ENCODE peak calls at places on chromosomes 13 and 19, in eight cellular contexts. One of them, this sample, is unnamed.

GRCh38 chr19:27393591-27393990 is 1819.4 kb downstream of the UQCRFS1 start:
- DNase-seq in effector memory CD8-positive, alpha-beta T cell: no peak
- DNase-seq in nucleus accumbens: no peak
- DNase-seq in kidney glomerular epithelial cell: no peak
- DNase-seq in PC-3: no peak
- DNase-seq in T follicular helper cell: no peak
- DNase-seq in T-helper 9 cell: no peak
- DNase-seq in stimulated activated CD4-positive, alpha-beta T cell treated with anti-CD3 and anti-CD28 coated beads, Interleukin-1b, Interleukin-23, amount 100 ng/mL, for 24 hours: no peak
- DNase-seq in this sample: no peak

GRCh38 chr19:22422220-22422619 is at the start of gene ZNF98:
- DNase-seq in kidney glomerular epithelial cell: no peak
- DNase-seq in stimulated activated CD4-positive, alpha-beta T cell treated with anti-CD3 and anti-CD28 coated beads, Interleukin-1b, Interleukin-23, amount 100 ng/mL, for 24 hours: no peak
- DNase-seq in T follicular helper cell: no peak
- DNase-seq in T-helper 9 cell: no peak
- DNase-seq in effector memory CD8-positive, alpha-beta T cell: no peak
- DNase-seq in nucleus accumbens: no peak
- DNase-seq in PC-3: no peak
- DNase-seq in this sample: no peak

GRCh38 chr13:31069808-31070544 is 91.7 kb downstream of the HSPH1 start:
- DNase-seq in kidney glomerular epithelial cell: no peak
- DNase-seq in effector memory CD8-positive, alpha-beta T cell: no peak
- DNase-seq in T-helper 9 cell: no peak
- DNase-seq in T follicular helper cell: no peak
- DNase-seq in stimulated activated CD4-positive, alpha-beta T cell treated with anti-CD3 and anti-CD28 coated beads, Interleukin-1b, Interleukin-23, amount 100 ng/mL, for 24 hours: no peak
- DNase-seq in nucleus accumbens: no peak
- DNase-seq in PC-3: peak
- DNase-seq in this sample: no peak

GRCh38 chr13:52800856-52801255 is 47.6 kb downstream of the PCDH8 start:
- DNase-seq in stimulated activated CD4-positive, alpha-beta T cell treated with anti-CD3 and anti-CD28 coated beads, Interleukin-1b, Interleukin-23, amount 100 ng/mL, for 24 hours: no peak
- DNase-seq in T follicular helper cell: no peak
- DNase-seq in PC-3: no peak
- DNase-seq in T-helper 9 cell: no peak
- DNase-seq in nucleus accumbens: no peak
- DNase-seq in kidney glomerular epithelial cell: no peak
- DNase-seq in effector memory CD8-positive, alpha-beta T cell: no peak
- DNase-seq in this sample: no peak

GRCh38 chr19:1038995-1039645 is 787 bp upstream of the ABCA7 start:
- DNase-seq in effector memory CD8-positive, alpha-beta T cell: no peak
- DNase-seq in T-helper 9 cell: no peak
- DNase-seq in kidney glomerular epithelial cell: no peak
- DNase-seq in PC-3: no peak
- DNase-seq in nucleus accumbens: no peak
- DNase-seq in stimulated activated CD4-positive, alpha-beta T cell treated with anti-CD3 and anti-CD28 coated beads, Interleukin-1b, Interleukin-23, amount 100 ng/mL, for 24 hours: no peak
- DNase-seq in T follicular helper cell: no peak
- DNase-seq in this sample: no peak

GRCh38 chr19:27794444-27795042 is 1418.4 kb downstream of the UQCRFS1 start:
- DNase-seq in nucleus accumbens: no peak
- DNase-seq in effector memory CD8-positive, alpha-beta T cell: no peak
- DNase-seq in PC-3: peak
- DNase-seq in T follicular helper cell: no peak
- DNase-seq in stimulated activated CD4-positive, alpha-beta T cell treated with anti-CD3 and anti-CD28 coated beads, Interleukin-1b, Interleukin-23, amount 100 ng/mL, for 24 hours: no peak
- DNase-seq in T-helper 9 cell: no peak
- DNase-seq in kidney glomerular epithelial cell: peak
- DNase-seq in this sample: peak

GRCh38 chr19:8641221-8641907 is 10.9 kb downstream of the NFILZ start:
- DNase-seq in T follicular helper cell: no peak
- DNase-seq in nucleus accumbens: no peak
- DNase-seq in stimulated activated CD4-positive, alpha-beta T cell treated with anti-CD3 and anti-CD28 coated beads, Interleukin-1b, Interleukin-23, amount 100 ng/mL, for 24 hours: no peak
- DNase-seq in T-helper 9 cell: no peak
- DNase-seq in kidney glomerular epithelial cell: no peak
- DNase-seq in PC-3: no peak
- DNase-seq in effector memory CD8-positive, alpha-beta T cell: no peak
- DNase-seq in this sample: no peak

GRCh38 chr19:29520390-29520789 is 5.4 kb upstream of the VSTM2B start:
- DNase-seq in stimulated activated CD4-positive, alpha-beta T cell treated with anti-CD3 and anti-CD28 coated beads, Interleukin-1b, Interleukin-23, amount 100 ng/mL, for 24 hours: no peak
- DNase-seq in kidney glomerular epithelial cell: no peak
- DNase-seq in nucleus accumbens: no peak
- DNase-seq in PC-3: no peak
- DNase-seq in effector memory CD8-positive, alpha-beta T cell: no peak
- DNase-seq in T-helper 9 cell: no peak
- DNase-seq in T follicular helper cell: no peak
- DNase-seq in this sample: peak

GRCh38 chr13:21997726-21998125 is 326.9 kb downstream of the FGF9 start:
- DNase-seq in nucleus accumbens: no peak
- DNase-seq in stimulated activated CD4-positive, alpha-beta T cell treated with anti-CD3 and anti-CD28 coated beads, Interleukin-1b, Interleukin-23, amount 100 ng/mL, for 24 hours: no peak
- DNase-seq in T follicular helper cell: no peak
- DNase-seq in PC-3: no peak
- DNase-seq in effector memory CD8-positive, alpha-beta T cell: no peak
- DNase-seq in T-helper 9 cell: no peak
- DNase-seq in kidney glomerular epithelial cell: no peak
- DNase-seq in this sample: no peak

GRCh38 chr19:16017138-16017490 is 59.2 kb upstream of the TPM4 start:
- DNase-seq in stimulated activated CD4-positive, alpha-beta T cell treated with anti-CD3 and anti-CD28 coated beads, Interleukin-1b, Interleukin-23, amount 100 ng/mL, for 24 hours: no peak
- DNase-seq in T-helper 9 cell: no peak
- DNase-seq in nucleus accumbens: no peak
- DNase-seq in effector memory CD8-positive, alpha-beta T cell: no peak
- DNase-seq in T follicular helper cell: no peak
- DNase-seq in PC-3: no peak
- DNase-seq in kidney glomerular epithelial cell: no peak
- DNase-seq in this sample: peak

GRCh38 chr13:93549326-93549855 is 322.8 kb downstream of the GPC6 start:
- DNase-seq in effector memory CD8-positive, alpha-beta T cell: no peak
- DNase-seq in stimulated activated CD4-positive, alpha-beta T cell treated with anti-CD3 and anti-CD28 coated beads, Interleukin-1b, Interleukin-23, amount 100 ng/mL, for 24 hours: no peak
- DNase-seq in T-helper 9 cell: no peak
- DNase-seq in T follicular helper cell: no peak
- DNase-seq in nucleus accumbens: no peak
- DNase-seq in PC-3: no peak
- DNase-seq in kidney glomerular epithelial cell: peak
- DNase-seq in this sample: no peak

GRCh38 chr13:57418067-57418677 is 213.4 kb upstream of the PCDH17 start:
- DNase-seq in effector memory CD8-positive, alpha-beta T cell: no peak
- DNase-seq in stimulated activated CD4-positive, alpha-beta T cell treated with anti-CD3 and anti-CD28 coated beads, Interleukin-1b, Interleukin-23, amount 100 ng/mL, for 24 hours: no peak
- DNase-seq in kidney glomerular epithelial cell: no peak
- DNase-seq in T follicular helper cell: no peak
- DNase-seq in PC-3: no peak
- DNase-seq in T-helper 9 cell: no peak
- DNase-seq in nucleus accumbens: no peak
- DNase-seq in this sample: no peak

GRCh38 chr13:33678906-33679657 is 138.9 kb upstream of the RFC3 start:
- DNase-seq in PC-3: peak
- DNase-seq in kidney glomerular epithelial cell: peak
- DNase-seq in effector memory CD8-positive, alpha-beta T cell: peak
- DNase-seq in nucleus accumbens: no peak
- DNase-seq in T follicular helper cell: peak
- DNase-seq in stimulated activated CD4-positive, alpha-beta T cell treated with anti-CD3 and anti-CD28 coated beads, Interleukin-1b, Interleukin-23, amount 100 ng/mL, for 24 hours: peak
- DNase-seq in T-helper 9 cell: peak
- DNase-seq in this sample: peak

GRCh38 chr19:2089001-2089711 is 7.0 kb downstream of the MOB3A start:
- DNase-seq in kidney glomerular epithelial cell: no peak
- DNase-seq in PC-3: peak
- DNase-seq in stimulated activated CD4-positive, alpha-beta T cell treated with anti-CD3 and anti-CD28 coated beads, Interleukin-1b, Interleukin-23, amount 100 ng/mL, for 24 hours: no peak
- DNase-seq in nucleus accumbens: no peak
- DNase-seq in T-helper 9 cell: no peak
- DNase-seq in effector memory CD8-positive, alpha-beta T cell: no peak
- DNase-seq in T follicular helper cell: no peak
- DNase-seq in this sample: no peak

GRCh38 chr19:42538841-42539709 is 10.8 kb upstream of the CEACAM1 start:
- DNase-seq in PC-3: no peak
- DNase-seq in T-helper 9 cell: no peak
- DNase-seq in kidney glomerular epithelial cell: no peak
- DNase-seq in stimulated activated CD4-positive, alpha-beta T cell treated with anti-CD3 and anti-CD28 coated beads, Interleukin-1b, Interleukin-23, amount 100 ng/mL, for 24 hours: no peak
- DNase-seq in T follicular helper cell: no peak
- DNase-seq in nucleus accumbens: no peak
- DNase-seq in effector memory CD8-positive, alpha-beta T cell: no peak
- DNase-seq in this sample: no peak

GRCh38 chr13:114268344-114269280 is 12.8 kb upstream of the UPF3A start:
- DNase-seq in PC-3: no peak
- DNase-seq in stimulated activated CD4-positive, alpha-beta T cell treated with anti-CD3 and anti-CD28 coated beads, Interleukin-1b, Interleukin-23, amount 100 ng/mL, for 24 hours: no peak
- DNase-seq in kidney glomerular epithelial cell: no peak
- DNase-seq in T follicular helper cell: no peak
- DNase-seq in effector memory CD8-positive, alpha-beta T cell: peak
- DNase-seq in T-helper 9 cell: no peak
- DNase-seq in nucleus accumbens: no peak
- DNase-seq in this sample: no peak

GRCh38 chr13:60453490-60453889 is 56.5 kb downstream of the TDRD3 start:
- DNase-seq in T follicular helper cell: no peak
- DNase-seq in PC-3: peak
- DNase-seq in nucleus accumbens: no peak
- DNase-seq in stimulated activated CD4-positive, alpha-beta T cell treated with anti-CD3 and anti-CD28 coated beads, Interleukin-1b, Interleukin-23, amount 100 ng/mL, for 24 hours: no peak
- DNase-seq in T-helper 9 cell: no peak
- DNase-seq in effector memory CD8-positive, alpha-beta T cell: no peak
- DNase-seq in kidney glomerular epithelial cell: no peak
- DNase-seq in this sample: no peak

GRCh38 chr13:110042253-110042652 is 255.9 kb upstream of the IRS2 start:
- DNase-seq in PC-3: no peak
- DNase-seq in effector memory CD8-positive, alpha-beta T cell: no peak
- DNase-seq in T-helper 9 cell: no peak
- DNase-seq in kidney glomerular epithelial cell: no peak
- DNase-seq in stimulated activated CD4-positive, alpha-beta T cell treated with anti-CD3 and anti-CD28 coated beads, Interleukin-1b, Interleukin-23, amount 100 ng/mL, for 24 hours: no peak
- DNase-seq in T follicular helper cell: no peak
- DNase-seq in nucleus accumbens: no peak
- DNase-seq in this sample: no peak

GRCh38 chr13:108917581-108917980 is 288.2 kb downstream of the MYO16 start:
- DNase-seq in PC-3: peak
- DNase-seq in stimulated activated CD4-positive, alpha-beta T cell treated with anti-CD3 and anti-CD28 coated beads, Interleukin-1b, Interleukin-23, amount 100 ng/mL, for 24 hours: no peak
- DNase-seq in effector memory CD8-positive, alpha-beta T cell: no peak
- DNase-seq in T follicular helper cell: no peak
- DNase-seq in nucleus accumbens: no peak
- DNase-seq in kidney glomerular epithelial cell: no peak
- DNase-seq in T-helper 9 cell: no peak
- DNase-seq in this sample: no peak

GRCh38 chr13:82740442-82740841 is 1141.8 kb downstream of the SLITRK1 start:
- DNase-seq in nucleus accumbens: no peak
- DNase-seq in effector memory CD8-positive, alpha-beta T cell: no peak
- DNase-seq in T-helper 9 cell: no peak
- DNase-seq in kidney glomerular epithelial cell: no peak
- DNase-seq in PC-3: no peak
- DNase-seq in stimulated activated CD4-positive, alpha-beta T cell treated with anti-CD3 and anti-CD28 coated beads, Interleukin-1b, Interleukin-23, amount 100 ng/mL, for 24 hours: no peak
- DNase-seq in T follicular helper cell: no peak
- DNase-seq in this sample: peak

GRCh38 chr19:5308471-5309437 is 31.9 kb downstream of the PTPRS start:
- DNase-seq in PC-3: no peak
- DNase-seq in T follicular helper cell: no peak
- DNase-seq in nucleus accumbens: peak
- DNase-seq in stimulated activated CD4-positive, alpha-beta T cell treated with anti-CD3 and anti-CD28 coated beads, Interleukin-1b, Interleukin-23, amount 100 ng/mL, for 24 hours: no peak
- DNase-seq in kidney glomerular epithelial cell: no peak
- DNase-seq in T-helper 9 cell: no peak
- DNase-seq in effector memory CD8-positive, alpha-beta T cell: no peak
- DNase-seq in this sample: peak